ENCODE peak calls at places on chromosome 14, in four cellular contexts. U is NCI-H1694, P is SW 1271, R is brain microvascular endothelial cell. F is an unnamed sample.
A peak's percentile ranks its signal among the peaks of the same experiment; 100 is the strongest.

GRCh38 chr14:61461808-61462275 is 140.5 kb downstream of the PRKCH start:
- DNase-seq in U (peak; percentile 92), P (peak; percentile 64), R (peak; percentile 82), F (no peak)

GRCh38 chr14:35844494-35844893 is 18.4 kb downstream of the BRMS1L start:
- DNase-seq in U (no peak), P (no peak), R (no peak), F (no peak)

GRCh38 chr14:21103165-21103709 is 2.4 kb downstream of the TMEM253 start:
- DNase-seq in U (no peak), P (no peak), R (no peak), F (no peak)

GRCh38 chr14:75333523-75334190 is 55.0 kb downstream of the FOS start:
- DNase-seq in U (no peak), P (no peak), R (no peak), F (no peak)

GRCh38 chr14:63045234-63045611 is at the start of gene KCNH5:
- DNase-seq in U (peak; percentile 21), P (peak; percentile 8), R (peak; percentile 6), F (no peak)

GRCh38 chr14:105864116-105864515 is 337.7 kb downstream of the TMEM121 start:
- DNase-seq in U (no peak), P (no peak), R (no peak), F (no peak)

GRCh38 chr14:77133718-77134338 is 7.8 kb downstream of the ZDHHC22 start:
- DNase-seq in U (no peak), P (no peak), R (peak; percentile 60), F (no peak)

GRCh38 chr14:81303258-81303935 is 82.6 kb upstream of the GTF2A1 start:
- DNase-seq in U (no peak), P (no peak), R (no peak), F (no peak)

GRCh38 chr14:68469208-68469713 is 323.6 kb downstream of the ZFP36L1 start:
- DNase-seq in U (no peak), P (no peak), R (no peak), F (no peak)

GRCh38 chr14:81464253-81465001 is 64.3 kb upstream of the STON2 start:
- DNase-seq in U (peak; percentile 91), P (peak; percentile 42), R (peak; percentile 65), F (peak; percentile 44)

GRCh38 chr14:68246074-68246980 is 426.7 kb downstream of the RAD51B start:
- DNase-seq in U (no peak), P (no peak), R (no peak), F (no peak)

GRCh38 chr14:42628591-42628990 is 1021.9 kb downstream of the LRFN5 start:
- DNase-seq in U (no peak), P (no peak), R (no peak), F (no peak)

GRCh38 chr14:105865266-105865903 is 339.0 kb downstream of the TMEM121 start:
- DNase-seq in U (peak; percentile 86), P (no peak), R (no peak), F (no peak)

GRCh38 chr14:104805326-104805678 is 4.4 kb downstream of the ZBTB42 start:
- DNase-seq in U (no peak), P (peak; percentile 42), R (peak; percentile 79), F (peak; percentile 65)

GRCh38 chr14:60650382-60650961 is 1.2 kb upstream of the SIX1 start:
- DNase-seq in U (no peak), P (no peak), R (no peak), F (no peak)

F was measured in NCI-H446 treated with DMSO at 0.1 percent for 48 hours.